ENCODE peak calls at places on chromosome 1, in four cellular contexts. F is CD8-positive, alpha-beta memory T cell; H is RPMI7951; J is kidney tubule cell. M is an unnamed sample.

GRCh38 chr1:43934279-43934985 is 831 bp downstream of the ARTN start:
- DNase-seq in H (peak), F (peak), J (peak), M (peak)

GRCh38 chr1:158161458-158161857 is 19.2 kb upstream of the CD1D start:
- DNase-seq in J (no peak), F (no peak), H (no peak), M (no peak)

GRCh38 chr1:185483647-185484450 is 166.8 kb upstream of the IVNS1ABP start:
- DNase-seq in J (peak), H (peak), F (no peak), M (no peak)

GRCh38 chr1:33117440-33118085 is 36.6 kb downstream of the AZIN2 start:
- DNase-seq in J (no peak), F (no peak), H (no peak), M (no peak)

GRCh38 chr1:224205438-224205840 is 22.4 kb downstream of the DEGS1 start:
- DNase-seq in H (peak), J (peak), F (peak), M (no peak)

GRCh38 chr1:8911416-8912309 is 33.2 kb upstream of the ENO1 start:
- DNase-seq in F (no peak), J (no peak), H (peak), M (no peak)

GRCh38 chr1:199490804-199491527 is 536.5 kb upstream of the NR5A2 start:
- DNase-seq in H (peak), J (peak), F (no peak), M (no peak)

GRCh38 chr1:170853302-170853701 is 82.0 kb upstream of the MROH9 start:
- DNase-seq in F (no peak), J (no peak), H (no peak), M (no peak)

GRCh38 chr1:66250483-66250882 is 283.5 kb upstream of the SGIP1 start:
- DNase-seq in F (no peak), H (no peak), J (no peak), M (no peak)

GRCh38 chr1:171434717-171435346 is 50.5 kb upstream of the PRRC2C start:
- DNase-seq in J (peak), F (no peak), H (peak), M (no peak)

GRCh38 chr1:221327954-221328353 is 413.9 kb downstream of the DUSP10 start:
- DNase-seq in J (no peak), H (no peak), F (no peak), M (peak)

GRCh38 chr1:207009945-207010344 is 22.6 kb downstream of the C1orf116 start:
- DNase-seq in F (no peak), J (no peak), H (no peak), M (no peak)

GRCh38 chr1:228214921-228215662 is 7.2 kb downstream of the OBSCN start:
- DNase-seq in H (no peak), J (no peak), F (no peak), M (no peak)

GRCh38 chr1:155977607-155978324 is 581 bp downstream of the ARHGEF2 start:
- DNase-seq in J (peak), H (peak), F (peak), M (no peak)